ENCODE peak calls at places on chromosomes 16 and 17, in eight cellular contexts. Z, X, E, H, D, V, W and P are unnamed samples.

GRCh38 chr17:75457047-75457654 is 716 bp downstream of the TMEM94 start:
- DNase-seq in V (peak), E (peak), Z (peak), D (peak), W (peak), X (peak), H (no peak), P (no peak)

GRCh38 chr16:75485230-75486013 is 9.8 kb downstream of the CHST6 start:
- DNase-seq in E (no peak), Z (no peak), X (no peak), D (no peak), V (no peak), W (peak), H (no peak), P (no peak)

GRCh38 chr16:12468552-12468951 is 335.1 kb downstream of the CPPED1 start:
- DNase-seq in Z (no peak), V (no peak), W (peak), D (no peak), E (no peak), H (no peak), X (no peak), P (no peak)

GRCh38 chr16:86854895-86855294 is 276.5 kb downstream of the FOXL1 start:
- DNase-seq in Z (no peak), V (no peak), X (no peak), W (no peak), D (no peak), E (no peak), H (peak), P (no peak)

GRCh38 chr16:81996664-81997529 is 14.4 kb downstream of the SDR42E1 start:
- DNase-seq in E (no peak), W (peak), D (no peak), X (no peak), Z (no peak), V (no peak), H (no peak), P (no peak)

GRCh38 chr17:41935641-41936040 is 5.2 kb downstream of the ODAD4 start:
- DNase-seq in H (no peak), V (no peak), D (no peak), W (no peak), X (no peak), Z (no peak), E (no peak), P (no peak)

GRCh38 chr16:83952587-83952939 is 477 bp upstream of the OSGIN1 start:
- DNase-seq in V (no peak), Z (peak), E (no peak), H (no peak), X (no peak), D (no peak), W (no peak), P (no peak)

GRCh38 chr16:90019201-90019542 is at the start of gene DBNDD1:
- DNase-seq in E (no peak), W (no peak), D (no peak), X (no peak), H (no peak), V (no peak), Z (peak), P (no peak)

GRCh38 chr17:10071141-10071540 is 127.3 kb downstream of the GAS7 start:
- DNase-seq in D (no peak), Z (no peak), H (no peak), W (no peak), X (no peak), V (no peak), E (no peak), P (peak)

GRCh38 chr17:38674013-38674748 is 576 bp downstream of the EPOP start:
- DNase-seq in Z (peak), V (no peak), H (no peak), X (no peak), D (no peak), E (peak), W (peak), P (no peak)

GRCh38 chr16:78505544-78506371 is 406.3 kb downstream of the WWOX start:
- DNase-seq in W (no peak), V (peak), Z (peak), D (no peak), X (peak), E (no peak), H (no peak), P (peak)

GRCh38 chr17:63698381-63698885 is 1.5 kb downstream of the LIMD2 start:
- DNase-seq in H (no peak), Z (peak), W (peak), E (peak), X (no peak), D (no peak), V (no peak), P (no peak)

GRCh38 chr17:18043491-18043890 is 4.3 kb downstream of the GID4 start:
- DNase-seq in W (peak), E (no peak), Z (no peak), D (no peak), V (no peak), H (no peak), X (no peak), P (no peak)

GRCh38 chr17:64459284-64459747 is 10.4 kb downstream of the MILR1 start:
- DNase-seq in Z (peak), H (no peak), V (no peak), X (no peak), E (no peak), D (no peak), W (no peak), P (no peak)

GRCh38 chr16:27313422-27314160 is at the start of gene IL4R:
- DNase-seq in W (peak), E (peak), V (peak), H (peak), Z (peak), X (no peak), D (peak), P (peak)

GRCh38 chr16:11024333-11025053 is 80.1 kb downstream of the CLEC16A start:
- DNase-seq in H (no peak), X (no peak), W (no peak), Z (no peak), V (no peak), E (no peak), D (no peak), P (no peak)

GRCh38 chr16:23406546-23407240 is 46.3 kb downstream of the COG7 start:
- DNase-seq in D (no peak), E (no peak), W (no peak), X (no peak), V (no peak), H (no peak), Z (no peak), P (no peak)

GRCh38 chr17:35895602-35896001 is 15.4 kb upstream of the CCL5 start:
- DNase-seq in V (no peak), E (no peak), H (no peak), X (no peak), Z (no peak), D (no peak), W (no peak), P (no peak)

GRCh38 chr16:1096164-1097082 is at the start of gene C1QTNF8:
- DNase-seq in V (no peak), X (no peak), D (no peak), W (no peak), Z (no peak), H (no peak), E (no peak), P (no peak)
- H3K27ac ChIP-seq in V (peak), X (no peak), D (no peak), W (no peak), Z (no peak), H (no peak), E (no peak), P (no peak)

GRCh38 chr16:85304337-85304736 is 192.1 kb upstream of the CIBAR2 start:
- DNase-seq in D (no peak), W (peak), V (no peak), Z (no peak), H (no peak), X (no peak), E (no peak), P (no peak)

GRCh38 chr16:85302848-85303353 is 190.6 kb upstream of the CIBAR2 start:
- DNase-seq in D (no peak), Z (no peak), X (no peak), W (no peak), E (no peak), V (no peak), H (no peak), P (no peak)

GRCh38 chr16:85301171-85301690 is 189.0 kb upstream of the CIBAR2 start:
- DNase-seq in W (no peak), X (no peak), Z (peak), V (no peak), E (no peak), H (no peak), D (no peak), P (no peak)

GRCh38 chr16:85302018-85302847 is 190.0 kb upstream of the CIBAR2 start:
- DNase-seq in H (no peak), D (no peak), V (no peak), E (no peak), X (no peak), W (no peak), Z (no peak), P (no peak)

DNA sequence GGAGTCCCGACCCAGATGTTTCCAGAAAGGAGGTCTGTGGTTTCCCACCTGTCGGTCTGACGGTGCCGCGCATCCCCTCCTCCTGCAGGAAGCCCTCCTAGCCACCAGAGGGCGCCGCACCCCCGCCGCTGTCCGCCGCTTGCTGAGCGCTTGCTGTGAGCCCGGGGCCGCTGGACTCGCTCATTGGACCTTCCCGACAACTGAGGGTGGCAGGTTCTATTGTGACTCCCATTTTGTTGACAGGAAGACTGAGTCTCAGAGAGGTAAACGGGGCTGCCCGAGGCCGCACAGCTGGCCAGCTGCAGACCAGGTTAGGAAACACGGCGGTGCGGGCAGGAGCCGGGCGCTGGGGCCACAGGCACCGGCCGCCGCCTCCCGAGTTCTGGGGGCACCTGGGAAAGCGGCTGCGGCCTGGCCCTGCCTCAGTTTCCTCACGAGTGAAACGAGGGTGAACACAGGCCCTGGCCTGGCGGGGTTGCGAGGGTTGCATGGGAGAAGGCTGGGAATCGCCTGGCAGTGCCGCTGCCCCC is 191.1 kb upstream of the CIBAR2 start:
- DNase-seq in D (peak), H (no peak), V (no peak), X (peak), W (peak), Z (peak), E (peak), P (no peak)
- H3K27ac ChIP-seq in D (no peak), H (no peak), V (no peak), X (no peak), W (peak), Z (no peak), E (no peak), P (no peak)

GRCh38 chr17:17027442-17028058 is 14.7 kb upstream of the MPRIP start:
- DNase-seq in X (no peak), W (no peak), Z (no peak), V (no peak), D (no peak), H (no peak), E (no peak), P (no peak)
- H3K27ac ChIP-seq in X (no peak), W (no peak), Z (peak), V (no peak), D (no peak), H (no peak), E (no peak), P (peak)

DNA sequence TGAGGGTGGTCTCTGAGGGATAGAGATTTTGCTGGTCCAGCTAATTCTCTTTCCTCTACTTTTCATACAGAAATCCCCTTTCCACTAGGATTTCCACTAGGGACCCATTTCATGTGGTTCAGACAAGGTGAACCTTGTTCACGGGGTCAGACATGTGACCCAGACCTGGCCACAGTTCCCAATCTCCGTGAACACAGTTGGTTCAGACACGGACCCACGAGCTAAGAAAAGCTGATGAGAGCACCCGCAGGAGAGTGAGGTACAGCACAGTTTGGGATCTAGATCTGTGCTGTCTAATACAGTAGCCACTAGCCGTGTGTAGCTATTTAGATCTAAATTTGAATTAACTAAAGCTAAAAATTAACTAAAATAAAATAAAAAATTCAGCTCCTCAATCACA is 88.1 kb downstream of the AXIN2 start:
- DNase-seq in E (no peak), D (no peak), H (no peak), Z (no peak), V (peak), X (no peak), W (no peak), P (no peak)
- H3K27ac ChIP-seq in E (no peak), D (no peak), H (no peak), Z (peak), V (peak), X (no peak), W (no peak), P (no peak)

GRCh38 chr17:50467855-50468119 is 893 bp downstream of the CHAD start:
- DNase-seq in E (no peak), H (no peak), D (no peak), W (no peak), V (no peak), X (no peak), Z (no peak), P (no peak)
- H3K27ac ChIP-seq in E (no peak), H (no peak), D (no peak), W (no peak), V (no peak), X (no peak), Z (peak), P (no peak)

GRCh38 chr17:40309031-40309937 is at the start of gene RARA:
- DNase-seq in V (peak), W (peak), H (no peak), Z (peak), X (peak), D (no peak), E (no peak), P (peak)

GRCh38 chr17:40312131-40312731 is 3.3 kb downstream of the RARA start:
- DNase-seq in V (peak), Z (no peak), D (no peak), E (peak), X (peak), H (no peak), W (no peak), P (peak)

GRCh38 chr17:40309938-40310510 is 1.0 kb downstream of the RARA start:
- DNase-seq in X (no peak), Z (no peak), H (no peak), W (no peak), E (peak), V (peak), D (no peak), P (peak)

GRCh38 chr17:40311575-40311974 is 2.6 kb downstream of the RARA start:
- DNase-seq in Z (peak), V (peak), H (no peak), W (no peak), D (no peak), X (no peak), E (peak), P (peak)

GRCh38 chr17:40310882-40311391 is 2.0 kb downstream of the RARA start:
- DNase-seq in X (no peak), E (peak), D (no peak), W (no peak), V (peak), Z (no peak), H (no peak), P (peak)
- H3K27ac ChIP-seq in X (no peak), E (no peak), D (no peak), W (no peak), V (peak), Z (peak), H (no peak), P (peak)